ENCODE peak calls at places on chromosome 7, in seven cellular contexts. Y is suprapubic skin, M is fibroblast of pulmonary artery, J is foreskin fibroblast, Q is AG09309, P is hepatocyte, F is neural progenitor cell. X is an unnamed sample.

GRCh38 chr7:156956733-156957132 is 7.2 kb downstream of the NOM1 start:
- DNase-seq in F (no peak), M (no peak), Q (no peak), Y (no peak), J (no peak), P (no peak), X (no peak)

GRCh38 chr7:30661926-30662325 is 20.3 kb downstream of the CRHR2 start:
- DNase-seq in P (no peak), Q (no peak), M (no peak), Y (no peak), F (no peak), J (no peak), X (no peak)

GRCh38 chr7:37105762-37106161 is 342.9 kb downstream of the ELMO1 start:
- DNase-seq in M (no peak), P (no peak), J (no peak), Q (no peak), F (no peak), Y (no peak), X (no peak)

GRCh38 chr7:148540041-148540738 is 50.4 kb upstream of the C7orf33 start:
- DNase-seq in M (peak), F (peak), Y (no peak), J (peak), P (peak), Q (no peak), X (peak)

GRCh38 chr7:116670409-116671036 is 1.5 kb upstream of the MET start:
- DNase-seq in Q (no peak), P (peak), M (peak), F (no peak), Y (no peak), J (no peak), X (no peak)

GRCh38 chr7:55452967-55453366 is 87.8 kb downstream of the LANCL2 start:
- DNase-seq in Q (no peak), F (no peak), J (no peak), Y (no peak), P (no peak), M (no peak), X (no peak)

GRCh38 chr7:82726038-82726800 is 282.6 kb upstream of the CACNA2D1 start:
- DNase-seq in M (no peak), J (no peak), Q (no peak), Y (no peak), F (no peak), P (peak), X (no peak)

GRCh38 chr7:94052398-94053180 is 48.4 kb upstream of the BET1 start:
- DNase-seq in M (no peak), Y (no peak), Q (no peak), F (no peak), J (no peak), P (no peak), X (no peak)

GRCh38 chr7:129073204-129073603 is 18.3 kb upstream of the TNPO3 start:
- DNase-seq in M (no peak), J (no peak), P (no peak), F (no peak), Q (no peak), Y (no peak), X (no peak)

GRCh38 chr7:101567231-101567630 is 61.9 kb downstream of the MYL10 start:
- DNase-seq in J (no peak), M (no peak), Q (no peak), F (peak), P (no peak), Y (peak), X (no peak)

GRCh38 chr7:85030893-85031292 is 156.0 kb downstream of the SEMA3D start:
- DNase-seq in P (peak), M (peak), J (peak), Q (peak), F (peak), Y (no peak), X (peak)

GRCh38 chr7:70619130-70619529 is 512.8 kb upstream of the GALNT17 start:
- DNase-seq in M (no peak), Y (no peak), P (no peak), F (peak), J (no peak), Q (no peak), X (no peak)

GRCh38 chr7:42014625-42015412 is 222.2 kb downstream of the GLI3 start:
- DNase-seq in Y (no peak), P (peak), M (peak), J (no peak), F (peak), Q (no peak), X (peak)

GRCh38 chr7:128831994-128832879 is 2.0 kb downstream of the FLNC start:
- DNase-seq in Y (peak), Q (no peak), F (peak), P (peak), J (peak), M (peak), X (peak)

GRCh38 chr7:43018446-43018845 is 86.3 kb downstream of the MRPL32 start:
- DNase-seq in M (peak), J (peak), P (no peak), F (no peak), Q (no peak), Y (no peak), X (no peak)

GRCh38 chr7:22572292-22572691 is 72.3 kb upstream of the STEAP1B start:
- DNase-seq in Y (no peak), M (no peak), P (no peak), J (peak), F (no peak), Q (peak), X (peak)

GRCh38 chr7:128783143-128783799 is 7.7 kb upstream of the OPN1SW start:
- DNase-seq in M (peak), Y (no peak), F (peak), J (peak), Q (peak), P (peak), X (peak)

GRCh38 chr7:77649950-77650349 is 46.3 kb upstream of the RSBN1L start:
- DNase-seq in J (peak), M (peak), P (no peak), Q (no peak), F (no peak), Y (no peak), X (peak)

GRCh38 chr7:41731486-41732278 is 28.8 kb upstream of the INHBA start:
- DNase-seq in Q (no peak), M (no peak), J (no peak), Y (no peak), F (no peak), P (no peak), X (no peak)

GRCh38 chr7:25215694-25216335 is 12.5 kb downstream of the NPVF start:
- DNase-seq in F (no peak), P (no peak), Q (no peak), J (no peak), Y (no peak), M (no peak), X (no peak)

GRCh38 chr7:44990520-44991023 is 9.4 kb upstream of the CCM2 start:
- DNase-seq in F (no peak), M (peak), J (no peak), Q (no peak), Y (no peak), P (no peak), X (peak)

GRCh38 chr7:81719865-81720264 is 50.0 kb downstream of the HGF start:
- DNase-seq in Q (no peak), Y (no peak), M (no peak), J (no peak), P (no peak), F (no peak), X (no peak)

GRCh38 chr7:32680259-32681173 is 185.2 kb downstream of the AVL9 start:
- DNase-seq in J (no peak), Y (no peak), F (no peak), P (peak), Q (peak), M (peak), X (peak)

GRCh38 chr7:69608878-69609277 is 10.6 kb downstream of the AUTS2 start:
- DNase-seq in P (no peak), M (no peak), Q (no peak), F (peak), J (no peak), Y (no peak), X (no peak)

GRCh38 chr7:131196808-131197207 is 130.9 kb upstream of the MKLN1 start:
- DNase-seq in M (peak), F (peak), Q (no peak), P (peak), Y (no peak), J (no peak), X (peak)

GRCh38 chr7:7820409-7820808 is 102.0 kb upstream of the RPA3 start:
- DNase-seq in F (peak), P (no peak), Q (no peak), Y (no peak), M (no peak), J (no peak), X (no peak)

GRCh38 chr7:128697301-128697905 is 25.3 kb downstream of the GARIN1A start:
- DNase-seq in M (peak), Q (peak), Y (no peak), J (peak), P (peak), F (peak), X (peak)

GRCh38 chr7:99599836-99600235 is 1.8 kb downstream of the TMEM225B start:
- DNase-seq in Y (no peak), J (no peak), Q (no peak), P (no peak), M (no peak), F (no peak), X (no peak)

GRCh38 chr7:78296689-78297371 is 498.3 kb downstream of the PHTF2 start:
- DNase-seq in F (no peak), J (no peak), M (no peak), Y (no peak), P (no peak), Q (no peak), X (no peak)

GRCh38 chr7:116569737-116570136 is 44.9 kb downstream of the CAV1 start:
- DNase-seq in Y (no peak), M (peak), J (peak), Q (peak), F (no peak), P (no peak), X (peak)

GRCh38 chr7:17339139-17339538 is 40.7 kb downstream of the AHR start:
- DNase-seq in Q (no peak), M (no peak), Y (no peak), J (no peak), F (no peak), P (no peak), X (peak)

GRCh38 chr7:152615052-152615741 is 60.7 kb downstream of the XRCC2 start:
- DNase-seq in Q (no peak), J (no peak), Y (no peak), M (no peak), P (peak), F (peak), X (no peak)

GRCh38 chr7:138875794-138876193 is 77.8 kb upstream of the ATP6V0A4 start:
- DNase-seq in M (peak), J (peak), Q (peak), F (no peak), Y (no peak), P (no peak), X (peak)

GRCh38 chr7:91263359-91264082 is 712 bp upstream of the FZD1 start:
- DNase-seq in Q (no peak), P (peak), J (no peak), Y (peak), M (no peak), F (peak), X (no peak)

GRCh38 chr7:74307738-74308505 is 18.7 kb downstream of the CLIP2 start:
- DNase-seq in J (no peak), Q (no peak), M (no peak), P (no peak), Y (no peak), F (no peak), X (no peak)

GRCh38 chr7:47636111-47636692 is 54.3 kb upstream of the TNS3 start:
- DNase-seq in M (no peak), F (no peak), P (no peak), Y (no peak), J (no peak), Q (no peak), X (no peak)

DNA sequence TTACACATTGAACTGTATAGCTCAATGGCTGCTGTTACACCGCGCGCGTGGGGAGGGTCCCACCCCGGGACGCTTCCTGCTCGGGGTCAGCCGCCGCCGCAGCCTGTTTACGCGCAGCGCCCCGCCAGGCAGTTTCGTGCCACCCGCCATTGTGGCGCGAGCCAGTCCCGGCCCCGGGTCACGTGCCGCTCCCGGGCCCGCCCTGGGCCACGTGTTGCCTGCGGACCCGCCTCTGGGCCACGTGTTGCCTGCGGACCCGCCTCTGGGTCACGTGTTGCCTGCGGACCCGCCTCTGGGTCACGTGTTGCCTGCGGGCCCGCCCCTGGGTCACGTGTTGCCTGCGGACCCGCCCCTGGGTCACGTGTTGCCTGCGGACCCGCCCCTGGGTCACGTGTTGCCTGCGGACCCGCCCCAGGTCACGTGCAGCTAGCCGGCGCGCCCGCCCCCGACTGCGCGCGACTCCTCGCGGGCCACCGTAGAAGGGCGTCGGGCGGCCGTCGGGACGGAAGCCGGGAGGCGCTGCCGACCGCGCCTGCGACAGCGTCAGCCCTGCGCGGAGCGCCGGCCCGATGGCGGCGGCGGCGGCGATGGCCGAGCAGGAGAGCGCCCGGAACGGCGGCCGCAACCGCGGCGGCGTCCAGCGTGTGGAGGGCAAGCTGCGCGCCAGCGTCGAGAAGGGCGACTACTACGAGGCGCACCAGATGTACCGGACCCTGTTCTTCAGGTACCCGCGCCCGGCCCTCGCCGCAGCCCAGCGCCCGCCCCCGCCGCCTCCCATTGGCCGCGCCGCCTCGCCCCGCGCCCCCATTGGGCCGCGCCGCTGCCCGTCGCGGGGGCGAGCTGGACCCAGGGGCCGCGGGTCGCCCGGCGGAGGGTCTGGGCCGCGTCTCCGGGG is at the start of gene GET4:
- DNase-seq in M (peak), F (peak), Q (peak), J (peak), Y (peak), P (peak), X (peak)
- TF ChIP-seq CTCF in M (no peak), F (no peak), Q (peak), J (no peak), Y (no peak), P (peak), X (no peak)

GRCh38 chr7:141073173-141073640 is 657 bp upstream of the TMEM178B start:
- DNase-seq in F (peak), P (peak), M (peak), J (peak), Q (no peak), Y (no peak), X (peak)
- H3K4me3 ChIP-seq in F (peak), P (peak), M (peak), J (peak), Q (peak), Y (peak), X (peak)

GRCh38 chr7:23966941-23967340 is 256.9 kb downstream of the STK31 start:
- DNase-seq in Y (no peak), F (no peak), P (no peak), J (no peak), M (no peak), Q (no peak), X (no peak)

GRCh38 chr7:23967949-23968599 is 258.1 kb downstream of the STK31 start:
- DNase-seq in Y (no peak), J (no peak), P (no peak), F (peak), Q (no peak), M (no peak), X (no peak)

GRCh38 chr7:23971031-23971430 is 261.0 kb downstream of the STK31 start:
- DNase-seq in F (no peak), Q (peak), Y (no peak), J (peak), P (no peak), M (no peak), X (no peak)

GRCh38 chr7:23970193-23970592 is 260.2 kb downstream of the STK31 start:
- DNase-seq in Y (no peak), Q (no peak), P (no peak), F (no peak), J (no peak), M (no peak), X (no peak)

DNA sequence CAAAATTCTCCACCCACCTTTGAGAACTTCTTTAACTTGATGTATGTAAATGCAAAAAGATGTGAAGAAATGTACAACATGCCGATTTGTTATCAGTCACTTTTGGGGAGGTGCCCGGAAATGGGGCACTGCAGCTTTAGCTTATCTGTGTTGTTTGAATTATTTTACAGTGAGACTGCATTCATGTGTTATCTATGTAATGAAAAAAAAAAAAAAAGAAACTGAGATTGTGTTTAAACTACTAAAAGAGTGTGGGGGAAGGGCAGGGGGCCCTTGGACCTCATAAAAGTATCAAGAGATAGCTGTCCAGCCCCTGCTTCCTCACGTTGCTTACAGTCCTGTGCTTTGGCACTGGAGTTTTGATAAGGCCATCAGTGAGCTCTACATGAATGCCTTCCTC is 259.4 kb downstream of the STK31 start:
- DNase-seq in P (peak), F (no peak), Q (no peak), J (no peak), Y (no peak), M (no peak), X (no peak)
- TF ChIP-seq CTCF in P (no peak), F (no peak), Q (no peak), J (no peak), Y (no peak), M (no peak), X (no peak)

GRCh38 chr7:107746006-107746405 is 2.1 kb downstream of the CBLL1 start:
- DNase-seq in Q (no peak), F (no peak), Y (no peak), P (no peak), M (no peak), J (no peak), X (no peak)
- H3K4me3 ChIP-seq in Q (no peak), F (no peak), Y (peak), P (no peak), M (peak), J (peak), X (peak)

DNA sequence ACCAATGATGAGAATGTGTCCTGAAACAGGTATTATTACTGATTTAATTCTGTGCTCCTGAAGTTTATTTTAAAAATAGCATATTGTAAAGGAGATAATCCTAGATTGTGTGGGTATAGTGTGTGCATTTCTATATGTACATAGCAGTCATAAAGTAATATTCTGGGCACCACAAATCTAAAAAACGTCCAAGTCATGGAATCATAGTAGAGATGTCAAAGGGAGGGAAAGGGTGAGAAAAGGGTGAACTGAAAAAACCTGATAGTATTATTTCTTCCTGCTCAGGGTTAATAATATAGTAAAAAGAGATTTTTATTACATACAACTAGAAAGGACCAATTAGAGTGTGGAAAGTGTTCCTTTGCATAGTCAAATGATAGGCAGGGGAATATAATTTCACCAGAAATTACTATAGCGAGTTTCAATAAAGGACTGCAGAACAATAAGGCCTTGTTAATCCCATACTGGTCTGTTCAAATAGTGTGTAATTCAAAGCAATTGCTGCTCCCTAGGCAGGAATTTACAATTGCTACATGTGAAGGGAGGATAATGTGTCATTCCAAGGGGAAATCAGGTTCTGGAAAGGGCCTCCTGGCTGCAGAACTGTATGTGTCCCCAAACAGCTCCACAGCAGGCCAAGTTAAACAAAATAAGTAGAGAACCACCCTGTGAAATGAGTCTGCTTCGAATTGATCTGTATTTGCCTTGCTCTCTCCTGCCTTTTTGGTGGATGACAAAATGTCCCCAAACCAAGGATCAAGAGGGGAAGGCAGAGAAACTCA is 42.5 kb upstream of the KMT2E start:
- DNase-seq in Q (no peak), J (no peak), Y (no peak), F (no peak), M (peak), P (peak), X (peak)
- TF ChIP-seq CTCF in Q (no peak), J (no peak), Y (no peak), F (no peak), M (peak), P (no peak), X (no peak)

DNA sequence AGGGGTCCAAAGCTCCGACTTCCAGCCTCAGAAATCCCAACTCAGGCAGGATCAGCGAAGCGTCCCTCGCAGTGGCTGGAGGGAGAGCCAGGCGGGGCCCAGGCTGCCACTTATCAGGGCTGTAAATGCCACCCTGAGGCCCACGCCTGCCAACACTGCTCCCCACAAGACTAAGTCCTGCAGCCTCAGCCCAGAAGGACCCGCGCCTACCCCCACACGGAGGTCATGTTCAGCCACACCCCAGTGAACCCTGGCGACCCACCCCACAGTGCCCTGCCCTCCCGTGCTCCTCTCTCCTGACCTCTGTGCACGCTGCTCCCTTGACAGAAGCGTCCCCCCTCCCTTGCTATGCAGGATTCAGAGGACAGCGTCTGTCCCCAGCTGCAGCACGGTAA is 3.1 kb downstream of the PSMG3 start:
- DNase-seq in J (no peak), F (no peak), M (no peak), Y (no peak), Q (no peak), P (peak), X (no peak)
- H3K4me3 ChIP-seq in J (no peak), F (no peak), M (no peak), Y (peak), Q (no peak), P (no peak), X (no peak)

X was measured in fibroblast of the aortic adventitia.